ENCODE peak calls at places on chromosomes 13 and 19, in six cellular contexts. B is MM.1S, D is PC-3, X is HepG2, L is neural progenitor cell, T is hepatocyte. N is an unnamed sample.

GRCh38 chr19:53962887-53963435 is at the start of gene CACNG8:
- DNase-seq in X (no peak), T (no peak), D (no peak), L (peak; percentile 56), B (no peak), N (no peak)

GRCh38 chr13:111074826-111075225 is 40.3 kb upstream of the ARHGEF7 start:
- DNase-seq in X (no peak), T (no peak), B (no peak), D (no peak), L (no peak), N (no peak)

GRCh38 chr13:30908416-30908980 is 2.4 kb downstream of the MEDAG start:
- DNase-seq in B (no peak), X (no peak), T (peak; percentile 23), D (no peak), L (no peak), N (peak; percentile 72)

GRCh38 chr13:87677334-87678234 is 6.4 kb downstream of the SLITRK5 start:
- DNase-seq in B (peak; percentile 70), L (peak; percentile 82), T (peak; percentile 31), D (peak; percentile 14), X (peak; percentile 1), N (no peak)

GRCh38 chr13:109655206-109655600 is 131.2 kb downstream of the IRS2 start:
- DNase-seq in T (no peak), X (no peak), L (no peak), D (no peak), B (no peak), N (no peak)

GRCh38 chr13:45537506-45537905 is 72.8 kb downstream of the COG3 start:
- DNase-seq in X (no peak), D (no peak), B (no peak), L (no peak), T (no peak), N (no peak)

GRCh38 chr19:38266981-38267597 is 2.7 kb downstream of the SPINT2 start:
- DNase-seq in X (peak; percentile 39), T (peak; percentile 70), L (no peak), B (no peak), D (peak; percentile 69), N (peak; percentile 68)

GRCh38 chr19:47839913-47840312 is 18.2 kb downstream of the CRX start:
- DNase-seq in T (peak; percentile 25), X (no peak), D (no peak), B (no peak), L (peak; percentile 83), N (no peak)

GRCh38 chr19:57374179-57374578 is 10.8 kb downstream of the TRAPPC2B start:
- DNase-seq in L (no peak), T (no peak), D (no peak), B (no peak), X (no peak), N (no peak)

GRCh38 chr13:20711301-20712044 is 8.0 kb downstream of the IL17D start:
- DNase-seq in X (no peak), D (no peak), T (no peak), L (peak; percentile 80), B (no peak), N (no peak)

GRCh38 chr19:13899393-13899792 is 6.5 kb downstream of the BRME1 start:
- DNase-seq in B (no peak), D (no peak), T (no peak), X (peak; percentile 75), L (no peak), N (no peak)

GRCh38 chr19:13899912-13900584 is 5.9 kb downstream of the BRME1 start:
- DNase-seq in L (no peak), X (no peak), D (no peak), B (no peak), T (no peak), N (no peak)

GRCh38 chr19:13905634-13906524 is at the start of the genes BRME1 and CC2D1A:
- DNase-seq in L (peak; percentile 95), D (peak; percentile 94), B (peak; percentile 95), T (peak; percentile 96), X (peak; percentile 76), N (peak; percentile 59)

GRCh38 chr19:13906525-13906904 is 514 bp downstream of the CC2D1A start:
- DNase-seq in B (peak; percentile 33), T (peak; percentile 55), X (peak; percentile 58), D (peak; percentile 43), L (no peak), N (no peak)

DNA sequence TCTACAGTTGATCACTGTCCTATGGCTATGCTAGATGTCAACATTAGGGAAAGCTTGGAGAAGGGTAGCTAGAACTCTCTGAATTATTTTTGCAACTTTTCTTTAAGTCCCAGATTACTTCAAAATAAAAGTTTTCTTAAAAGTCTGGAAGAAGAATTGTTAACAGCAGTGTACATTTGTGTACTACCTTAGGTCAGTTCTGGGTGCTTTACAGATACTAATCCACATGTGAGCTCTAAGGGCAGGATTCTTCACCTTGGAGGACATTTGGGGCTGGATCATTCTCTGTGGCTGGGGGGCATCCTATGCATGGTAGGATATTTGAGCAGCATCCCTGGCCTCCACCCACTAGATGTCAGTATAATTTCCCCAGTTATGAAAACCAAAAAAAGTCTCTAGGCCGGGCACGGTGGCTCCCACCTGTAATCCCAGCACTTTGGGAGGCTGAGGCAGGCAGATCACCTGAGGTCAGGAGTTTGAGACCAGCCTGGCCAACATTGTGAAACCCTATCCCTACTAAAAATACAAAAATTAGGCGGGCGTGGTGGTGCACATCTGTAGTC is 2.8 kb downstream of the BRME1 start:
- DNase-seq in L (no peak), B (peak; percentile 26), D (peak; percentile 54), X (no peak), T (no peak), N (no peak)
- TF ChIP-seq CTCF in L (peak; percentile 34), B (peak; percentile 49), D (peak; percentile 73), X (peak; percentile 57), T (peak; percentile 33), N (peak; percentile 38)

GRCh38 chr13:113559901-113560644 is 24.5 kb upstream of the TFDP1 start:
- DNase-seq in L (no peak), D (no peak), T (no peak), B (no peak), X (no peak), N (no peak)

GRCh38 chr13:113560645-113561416 is 23.7 kb upstream of the TFDP1 start:
- DNase-seq in B (no peak), X (no peak), D (no peak), L (no peak), T (no peak), N (no peak)

GRCh38 chr13:113562866-113563265 is 21.7 kb upstream of the TFDP1 start:
- DNase-seq in D (no peak), T (no peak), L (no peak), B (no peak), X (no peak), N (no peak)

GRCh38 chr13:113562085-113562749 is 22.3 kb upstream of the TFDP1 start:
- DNase-seq in B (peak; percentile 56), L (peak; percentile 93), D (peak; percentile 59), T (peak; percentile 85), X (peak; percentile 65), N (peak; percentile 61)

GRCh38 chr13:113561417-113562084 is 23.0 kb upstream of the TFDP1 start:
- DNase-seq in T (no peak), B (no peak), D (no peak), X (no peak), L (no peak), N (no peak)
- TF ChIP-seq EZH2 in T (no peak), B (no peak), D (no peak), X (no peak), L (no peak), N (no peak)

DNA sequence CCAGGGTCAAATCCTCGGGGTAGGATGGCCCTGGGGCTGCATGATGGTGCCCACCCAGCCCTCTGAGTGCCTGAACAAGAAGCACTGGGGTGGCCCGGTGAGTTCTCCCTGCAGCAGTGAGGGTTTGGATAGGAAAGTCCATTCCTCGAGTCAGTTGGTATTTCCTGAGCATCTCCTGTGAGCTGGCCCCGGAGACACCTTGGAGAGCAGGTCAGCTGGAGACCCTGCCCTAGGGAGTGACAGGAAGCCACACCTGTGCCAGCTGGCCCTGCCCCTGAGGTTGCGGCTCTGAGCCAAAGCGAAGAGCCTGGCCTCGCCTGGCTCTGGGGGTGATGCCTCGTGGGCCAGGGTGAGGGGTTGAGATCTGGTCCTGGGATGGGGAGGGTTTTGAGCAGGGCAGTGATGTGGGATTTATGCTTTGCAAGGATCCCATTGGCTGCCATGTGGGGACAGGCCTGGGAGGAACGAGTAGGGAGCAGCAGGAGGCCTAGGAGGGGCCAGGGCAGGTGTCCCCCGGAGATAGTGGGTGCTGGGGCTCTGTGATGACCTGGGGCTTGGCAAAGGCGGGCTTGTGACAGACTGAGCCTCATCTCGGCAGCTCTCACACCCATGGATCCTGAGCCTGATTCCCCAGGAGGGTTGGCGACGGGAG is 16.0 kb downstream of the CRTC1 start:
- DNase-seq in L (no peak), B (no peak), X (no peak), T (no peak), D (peak; percentile 31), N (no peak)
- H3K27ac ChIP-seq in L (peak overlapping the region; percentile 41), B (no peak overlapping the region), X (no peak overlapping the region), T (no peak overlapping the region), D (no peak overlapping the region), N (no peak overlapping the region)

DNA sequence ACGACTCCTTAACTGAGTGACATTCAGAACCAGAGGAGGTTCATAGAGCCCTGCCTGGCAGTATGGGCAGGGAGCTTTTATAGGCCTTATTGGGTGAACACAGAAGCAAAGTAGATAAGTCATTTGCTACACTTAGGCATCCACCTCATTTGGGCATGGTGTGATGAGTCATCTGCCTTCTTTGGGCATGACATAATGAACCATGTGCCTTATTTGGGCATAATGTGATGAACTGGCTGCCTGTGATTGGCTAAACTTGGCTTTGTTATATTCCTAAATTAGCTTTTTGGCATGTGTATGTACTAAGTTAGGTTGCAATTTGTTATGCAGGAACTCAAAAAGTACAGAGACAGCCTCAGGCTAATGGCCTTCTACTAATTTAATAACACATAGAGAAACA is 2210.2 kb upstream of the PCDH20 start:
- DNase-seq in B (no peak), D (peak; percentile 21), L (no peak), X (no peak), T (no peak), N (peak; percentile 18)
- TF ChIP-seq CTCF in B (no peak), D (no peak), L (no peak), X (no peak), T (no peak), N (no peak)

N was measured in astrocyte.